ENCODE peak calls at places on chromosomes 13 and 19, in ten cellular contexts. N is AG09319, L is ovary, P is A549, U is brain microvascular endothelial cell, X is GM06990, B is psoas muscle, K is fibroblast of mammary gland, Y is BJ, R is fibroblast of villous mesenchyme. T is an unnamed sample.

GRCh38 chr13:113998781-113999617 is 25.1 kb upstream of the C13orf46 start:
- DNase-seq in N (no peak), L (no peak), P (no peak), U (no peak), X (no peak), B (peak), K (no peak), Y (no peak), R (no peak), T (no peak)

GRCh38 chr19:55545443-55545842 is at the start of gene SBK3:
- DNase-seq in N (no peak), L (no peak), P (no peak), U (no peak), X (no peak), B (no peak), K (no peak), Y (no peak), R (no peak), T (no peak)

GRCh38 chr19:33241530-33242101 is 16.0 kb upstream of the SLC7A10 start:
- DNase-seq in N (no peak), L (no peak), P (peak), U (no peak), X (peak), B (peak), K (peak), Y (no peak), R (no peak), T (no peak)

GRCh38 chr19:9958451-9958850 is 22.1 kb upstream of the OLFM2 start:
- DNase-seq in N (peak), L (no peak), P (no peak), U (peak), X (no peak), B (no peak), K (peak), Y (peak), R (peak), T (peak)

GRCh38 chr13:25196971-25197370 is 24.9 kb upstream of the AMER2 start:
- DNase-seq in N (no peak), L (no peak), P (no peak), U (no peak), X (no peak), B (no peak), K (no peak), Y (no peak), R (no peak), T (no peak)

GRCh38 chr19:18029617-18030338 is 21.8 kb downstream of the ARRDC2 start:
- DNase-seq in N (no peak), L (no peak), P (no peak), U (no peak), X (no peak), B (peak), K (peak), Y (no peak), R (peak), T (peak)

GRCh38 chr13:29165216-29165615 is 345.1 kb downstream of the MTUS2 start:
- DNase-seq in N (no peak), L (no peak), P (no peak), U (no peak), X (no peak), B (no peak), K (no peak), Y (no peak), R (peak), T (no peak)

GRCh38 chr19:40284251-40284500 is 969 bp downstream of the AKT2 start:
- DNase-seq in N (no peak), L (no peak), P (no peak), U (no peak), X (no peak), B (no peak), K (no peak), Y (no peak), R (no peak), T (no peak)

GRCh38 chr19:16334421-16334820 is 9.8 kb downstream of the KLF2 start:
- DNase-seq in N (no peak), L (no peak), P (no peak), U (no peak), X (no peak), B (no peak), K (no peak), Y (no peak), R (no peak), T (no peak)

GRCh38 chr19:4139614-4140236 is 13.7 kb upstream of the CREB3L3 start:
- DNase-seq in N (no peak), L (peak), P (peak), U (peak), X (peak), B (peak), K (peak), Y (no peak), R (peak), T (peak)

GRCh38 chr13:101917475-101917810 is 465.0 kb downstream of the ITGBL1 start:
- DNase-seq in N (no peak), L (no peak), P (no peak), U (no peak), X (no peak), B (no peak), K (no peak), Y (no peak), R (no peak), T (no peak)

GRCh38 chr13:35566340-35566739 is 89.9 kb upstream of the MAB21L1 start:
- DNase-seq in N (no peak), L (no peak), P (no peak), U (no peak), X (no peak), B (no peak), K (peak), Y (no peak), R (no peak), T (no peak)

GRCh38 chr13:49604570-49604969 is 19.2 kb upstream of the RCBTB1 start:
- DNase-seq in N (no peak), L (no peak), P (no peak), U (no peak), X (no peak), B (no peak), K (no peak), Y (no peak), R (no peak), T (no peak)

GRCh38 chr13:75685239-75685697 is 49.1 kb downstream of the LMO7 start:
- DNase-seq in N (no peak), L (no peak), P (peak), U (peak), X (no peak), B (no peak), K (peak), Y (peak), R (peak), T (peak)

GRCh38 chr19:40420766-40421467 is 4.9 kb downstream of the SERTAD1 start:
- DNase-seq in N (peak), L (peak), P (peak), U (peak), X (peak), B (peak), K (peak), Y (peak), R (peak), T (peak)

GRCh38 chr13:46516624-46517318 is 36.2 kb upstream of the LRCH1 start:
- DNase-seq in N (no peak), L (no peak), P (no peak), U (no peak), X (no peak), B (no peak), K (peak), Y (no peak), R (no peak), T (no peak)

GRCh38 chr19:10543420-10544241 is at the start of gene ATG4D:
- DNase-seq in N (no peak), L (peak), P (peak), U (peak), X (peak), B (peak), K (peak), Y (no peak), R (peak), T (peak)

GRCh38 chr13:112615391-112615790 is 27.4 kb upstream of the TUBGCP3 start:
- DNase-seq in N (no peak), L (no peak), P (no peak), U (no peak), X (no peak), B (no peak), K (no peak), Y (no peak), R (no peak), T (no peak)

GRCh38 chr19:30228113-30228725 is 144.0 kb upstream of the ZNF536 start:
- DNase-seq in N (no peak), L (no peak), P (no peak), U (no peak), X (no peak), B (no peak), K (no peak), Y (no peak), R (no peak), T (no peak)

GRCh38 chr19:41903161-41903953 is 20.4 kb downstream of the ARHGEF1 start:
- DNase-seq in N (no peak), L (no peak), P (no peak), U (no peak), X (no peak), B (no peak), K (no peak), Y (no peak), R (no peak), T (no peak)

GRCh38 chr19:52428937-52429336 is at the start of gene ZNF534:
- DNase-seq in N (no peak), L (no peak), P (no peak), U (no peak), X (no peak), B (no peak), K (no peak), Y (no peak), R (peak), T (no peak)

GRCh38 chr19:14476663-14477401 is 1.7 kb upstream of the PTGER1 start:
- DNase-seq in N (no peak), L (no peak), P (peak), U (peak), X (no peak), B (no peak), K (peak), Y (no peak), R (peak), T (peak)

GRCh38 chr13:89097994-89098393 is 1426.8 kb downstream of the SLITRK5 start:
- DNase-seq in N (no peak), L (no peak), P (no peak), U (no peak), X (no peak), B (no peak), K (no peak), Y (no peak), R (no peak), T (no peak)

GRCh38 chr13:91399189-91400093 is 1.0 kb downstream of the GPC5 start:
- DNase-seq in N (no peak), L (no peak), P (no peak), U (no peak), X (peak), B (no peak), K (no peak), Y (no peak), R (no peak), T (no peak)

DNA sequence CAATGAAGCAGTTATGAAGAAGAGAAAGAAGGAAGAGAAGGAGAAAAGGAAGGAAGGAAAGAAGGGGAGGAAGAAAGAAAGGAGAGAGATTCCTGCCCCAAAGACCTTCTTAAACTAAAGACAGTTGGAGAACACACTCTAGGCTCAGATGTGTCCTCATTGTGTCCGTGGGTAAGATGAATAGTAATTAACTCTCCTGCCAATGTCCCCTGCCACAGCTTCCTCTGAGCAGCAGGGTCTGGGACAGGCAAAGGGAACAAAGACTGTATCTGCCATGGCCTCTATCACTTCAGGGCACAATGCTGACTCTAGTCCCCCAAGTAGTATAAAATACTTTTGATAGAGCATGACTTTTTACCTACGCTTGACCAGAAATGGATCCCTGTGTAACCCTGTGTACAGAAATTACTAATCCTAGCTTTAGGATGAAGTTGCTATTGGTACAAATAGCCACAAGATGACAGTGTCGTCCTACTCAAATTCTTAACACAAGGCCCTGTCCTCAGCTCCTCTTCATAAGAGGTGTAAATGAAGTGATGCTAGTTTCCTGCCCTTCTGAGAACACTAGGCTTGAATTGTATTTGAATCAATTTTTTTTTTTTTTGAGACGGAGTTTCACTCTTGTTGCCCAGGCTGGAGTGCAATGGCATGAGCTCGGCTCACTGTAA is 186.2 kb upstream of the GPR12 start:
- DNase-seq in N (no peak), L (no peak), P (peak), U (peak), X (no peak), B (no peak), K (peak), Y (no peak), R (peak), T (peak)
- TF ChIP-seq CTCF in N (peak), L (peak), P (peak), U (peak), X (peak), B (peak), K (peak), Y (peak), R (peak), T (peak)

GRCh38 chr13:51999525-51999924 is 11.7 kb downstream of the ATP7B start:
- DNase-seq in N (no peak), L (no peak), P (no peak), U (no peak), X (no peak), B (peak), K (peak), Y (no peak), R (no peak), T (no peak)
- TF ChIP-seq CTCF in N (no peak), L (no peak), P (no peak), U (no peak), X (no peak), B (no peak), K (no peak), Y (no peak), R (no peak), T (no peak)

GRCh38 chr19:35055715-35056179 is 14.2 kb downstream of the HPN start:
- DNase-seq in N (no peak), L (no peak), P (peak), U (no peak), X (no peak), B (no peak), K (no peak), Y (no peak), R (no peak), T (no peak)
- TF ChIP-seq CTCF in N (no peak), L (no peak), P (peak), U (peak), X (peak), B (no peak), K (no peak), Y (no peak), R (peak), T (peak)

DNA sequence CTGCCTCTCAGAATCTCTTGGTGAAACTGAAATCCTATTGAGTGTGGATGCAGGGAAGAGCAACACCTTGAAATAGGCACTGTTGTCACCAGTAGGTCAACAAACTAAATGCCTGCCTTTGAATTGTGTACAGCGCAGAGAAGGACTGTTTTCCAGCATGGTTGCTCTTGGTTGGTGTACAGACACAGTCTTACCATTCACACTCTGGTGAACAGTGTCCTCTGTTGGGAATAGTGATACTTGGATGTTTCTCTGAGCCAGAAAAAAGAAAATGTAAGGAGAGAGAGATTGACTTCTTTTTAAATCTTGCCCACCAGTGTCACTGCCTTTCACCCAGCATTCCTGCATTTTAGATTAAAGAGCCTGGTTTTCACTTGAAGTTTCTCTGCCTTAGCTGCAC is 179.7 kb downstream of the STK24 start:
- DNase-seq in N (no peak), L (no peak), P (no peak), U (peak), X (no peak), B (no peak), K (peak), Y (no peak), R (peak), T (no peak)
- TF ChIP-seq CTCF in N (peak), L (no peak), P (no peak), U (peak), X (no peak), B (peak), K (peak), Y (peak), R (peak), T (no peak)

DNA sequence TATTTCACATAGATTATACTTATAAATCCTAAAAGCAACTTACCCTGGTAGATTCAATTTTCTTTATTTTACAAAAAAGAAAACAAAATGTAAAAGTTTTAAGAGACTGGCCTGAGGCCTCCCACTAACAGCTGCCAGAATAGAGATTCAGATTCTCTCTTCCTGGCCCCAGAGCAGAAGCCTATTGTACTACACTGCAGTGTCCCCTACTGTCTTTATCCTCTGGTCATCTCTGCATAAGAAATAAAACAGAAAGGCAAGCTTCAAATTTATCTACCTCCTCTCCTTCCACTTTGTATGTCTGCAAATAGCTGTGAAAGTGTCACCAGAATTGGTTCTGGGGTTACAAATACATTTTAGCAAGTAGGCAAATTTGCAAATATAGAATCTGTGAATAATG is 1004.1 kb upstream of the PCDH9 start:
- DNase-seq in N (no peak), L (no peak), P (peak), U (peak), X (no peak), B (no peak), K (peak), Y (no peak), R (no peak), T (no peak)
- TF ChIP-seq CTCF in N (no peak), L (no peak), P (no peak), U (peak), X (no peak), B (no peak), K (no peak), Y (no peak), R (no peak), T (no peak)